ENCODE peak calls at places on chromosomes 13 and 19, in nine cellular contexts. One of them, this sample, is unnamed.

GRCh38 chr19:49876422-49877019 is 634 bp downstream of the AKT1S1 start:
- DNase-seq in esophagus muscularis mucosa: peak
- DNase-seq in renal cortical epithelial cell: peak
- DNase-seq in brain microvascular endothelial cell: peak
- DNase-seq in germinal center: peak
- DNase-seq in breast epithelium: peak
- DNase-seq in suprapubic skin: peak
- DNase-seq in islet precursor cell: peak
- DNase-seq in activated naive CD8-positive, alpha-beta T cell treated with anti-CD3 and anti-CD28 coated beads for 36 hours: peak
- DNase-seq in this sample: peak

GRCh38 chr19:35346193-35347052 is 1.3 kb upstream of the FFAR1 start:
- DNase-seq in suprapubic skin: peak
- DNase-seq in renal cortical epithelial cell: no peak
- DNase-seq in activated naive CD8-positive, alpha-beta T cell treated with anti-CD3 and anti-CD28 coated beads for 36 hours: peak
- DNase-seq in germinal center: no peak
- DNase-seq in islet precursor cell: no peak
- DNase-seq in esophagus muscularis mucosa: peak
- DNase-seq in brain microvascular endothelial cell: no peak
- DNase-seq in breast epithelium: peak
- DNase-seq in this sample: no peak

GRCh38 chr13:64007334-64007733 is 2591.7 kb upstream of the PCDH20 start:
- DNase-seq in islet precursor cell: no peak
- DNase-seq in activated naive CD8-positive, alpha-beta T cell treated with anti-CD3 and anti-CD28 coated beads for 36 hours: no peak
- DNase-seq in brain microvascular endothelial cell: no peak
- DNase-seq in renal cortical epithelial cell: no peak
- DNase-seq in breast epithelium: no peak
- DNase-seq in suprapubic skin: no peak
- DNase-seq in germinal center: no peak
- DNase-seq in esophagus muscularis mucosa: no peak
- DNase-seq in this sample: no peak

GRCh38 chr13:106573855-106574254 is 5.9 kb upstream of the ARGLU1 start:
- DNase-seq in activated naive CD8-positive, alpha-beta T cell treated with anti-CD3 and anti-CD28 coated beads for 36 hours: no peak
- DNase-seq in brain microvascular endothelial cell: no peak
- DNase-seq in breast epithelium: no peak
- DNase-seq in islet precursor cell: no peak
- DNase-seq in suprapubic skin: no peak
- DNase-seq in renal cortical epithelial cell: no peak
- DNase-seq in esophagus muscularis mucosa: no peak
- DNase-seq in germinal center: no peak
- DNase-seq in this sample: no peak

GRCh38 chr19:51448011-51448744 is 10.1 kb downstream of the SIGLEC8 start:
- DNase-seq in breast epithelium: no peak
- DNase-seq in activated naive CD8-positive, alpha-beta T cell treated with anti-CD3 and anti-CD28 coated beads for 36 hours: peak
- DNase-seq in islet precursor cell: no peak
- DNase-seq in renal cortical epithelial cell: no peak
- DNase-seq in germinal center: no peak
- DNase-seq in esophagus muscularis mucosa: no peak
- DNase-seq in suprapubic skin: no peak
- DNase-seq in brain microvascular endothelial cell: no peak
- DNase-seq in this sample: no peak

GRCh38 chr13:35723820-35724219 is 247.3 kb upstream of the MAB21L1 start:
- DNase-seq in suprapubic skin: no peak
- DNase-seq in germinal center: no peak
- DNase-seq in activated naive CD8-positive, alpha-beta T cell treated with anti-CD3 and anti-CD28 coated beads for 36 hours: no peak
- DNase-seq in breast epithelium: no peak
- DNase-seq in esophagus muscularis mucosa: no peak
- DNase-seq in renal cortical epithelial cell: no peak
- DNase-seq in islet precursor cell: no peak
- DNase-seq in brain microvascular endothelial cell: peak
- DNase-seq in this sample: no peak

GRCh38 chr19:4575267-4575793 is 15.8 kb upstream of the SEMA6B start:
- DNase-seq in islet precursor cell: peak
- DNase-seq in breast epithelium: no peak
- DNase-seq in activated naive CD8-positive, alpha-beta T cell treated with anti-CD3 and anti-CD28 coated beads for 36 hours: no peak
- DNase-seq in suprapubic skin: no peak
- DNase-seq in brain microvascular endothelial cell: peak
- DNase-seq in esophagus muscularis mucosa: no peak
- DNase-seq in renal cortical epithelial cell: peak
- DNase-seq in germinal center: no peak
- DNase-seq in this sample: peak

GRCh38 chr19:2779121-2779740 is 3.8 kb downstream of the SGTA start:
- DNase-seq in activated naive CD8-positive, alpha-beta T cell treated with anti-CD3 and anti-CD28 coated beads for 36 hours: no peak
- DNase-seq in suprapubic skin: no peak
- DNase-seq in germinal center: no peak
- DNase-seq in islet precursor cell: no peak
- DNase-seq in esophagus muscularis mucosa: no peak
- DNase-seq in breast epithelium: no peak
- DNase-seq in brain microvascular endothelial cell: no peak
- DNase-seq in renal cortical epithelial cell: no peak
- DNase-seq in this sample: no peak

GRCh38 chr13:114111577-114111976 is 20.8 kb downstream of the RASA3 start:
- DNase-seq in germinal center: no peak
- DNase-seq in islet precursor cell: no peak
- DNase-seq in breast epithelium: no peak
- DNase-seq in renal cortical epithelial cell: no peak
- DNase-seq in brain microvascular endothelial cell: no peak
- DNase-seq in esophagus muscularis mucosa: no peak
- DNase-seq in suprapubic skin: no peak
- DNase-seq in activated naive CD8-positive, alpha-beta T cell treated with anti-CD3 and anti-CD28 coated beads for 36 hours: no peak
- DNase-seq in this sample: peak

GRCh38 chr13:80783926-80784325 is 443.0 kb upstream of the SPRY2 start:
- DNase-seq in esophagus muscularis mucosa: no peak
- DNase-seq in renal cortical epithelial cell: peak
- DNase-seq in germinal center: no peak
- DNase-seq in activated naive CD8-positive, alpha-beta T cell treated with anti-CD3 and anti-CD28 coated beads for 36 hours: no peak
- DNase-seq in suprapubic skin: no peak
- DNase-seq in brain microvascular endothelial cell: no peak
- DNase-seq in breast epithelium: no peak
- DNase-seq in islet precursor cell: no peak
- DNase-seq in this sample: no peak

GRCh38 chr19:47446534-47447469 is 24.9 kb downstream of the SLC8A2 start:
- DNase-seq in renal cortical epithelial cell: peak
- DNase-seq in germinal center: no peak
- DNase-seq in suprapubic skin: no peak
- DNase-seq in islet precursor cell: peak
- DNase-seq in brain microvascular endothelial cell: no peak
- DNase-seq in esophagus muscularis mucosa: no peak
- DNase-seq in activated naive CD8-positive, alpha-beta T cell treated with anti-CD3 and anti-CD28 coated beads for 36 hours: peak
- DNase-seq in breast epithelium: no peak
- DNase-seq in this sample: no peak

GRCh38 chr13:110036060-110036459 is 249.7 kb upstream of the IRS2 start:
- DNase-seq in esophagus muscularis mucosa: no peak
- DNase-seq in islet precursor cell: no peak
- DNase-seq in activated naive CD8-positive, alpha-beta T cell treated with anti-CD3 and anti-CD28 coated beads for 36 hours: no peak
- DNase-seq in germinal center: no peak
- DNase-seq in brain microvascular endothelial cell: no peak
- DNase-seq in suprapubic skin: no peak
- DNase-seq in breast epithelium: no peak
- DNase-seq in renal cortical epithelial cell: no peak
- DNase-seq in this sample: no peak

GRCh38 chr19:18751571-18751970 is 39.5 kb downstream of the COMP start:
- DNase-seq in esophagus muscularis mucosa: no peak
- DNase-seq in germinal center: no peak
- DNase-seq in brain microvascular endothelial cell: no peak
- DNase-seq in islet precursor cell: no peak
- DNase-seq in breast epithelium: no peak
- DNase-seq in renal cortical epithelial cell: no peak
- DNase-seq in suprapubic skin: no peak
- DNase-seq in activated naive CD8-positive, alpha-beta T cell treated with anti-CD3 and anti-CD28 coated beads for 36 hours: no peak
- DNase-seq in this sample: no peak

GRCh38 chr13:41200126-41200525 is 5.8 kb upstream of the KBTBD7 start:
- DNase-seq in renal cortical epithelial cell: no peak
- DNase-seq in activated naive CD8-positive, alpha-beta T cell treated with anti-CD3 and anti-CD28 coated beads for 36 hours: no peak
- DNase-seq in germinal center: no peak
- DNase-seq in islet precursor cell: no peak
- DNase-seq in esophagus muscularis mucosa: no peak
- DNase-seq in brain microvascular endothelial cell: no peak
- DNase-seq in breast epithelium: no peak
- DNase-seq in suprapubic skin: no peak
- DNase-seq in this sample: no peak

GRCh38 chr13:24282256-24282655 is 27.1 kb upstream of the C1QTNF9 start:
- DNase-seq in activated naive CD8-positive, alpha-beta T cell treated with anti-CD3 and anti-CD28 coated beads for 36 hours: no peak
- DNase-seq in renal cortical epithelial cell: no peak
- DNase-seq in suprapubic skin: no peak
- DNase-seq in germinal center: no peak
- DNase-seq in breast epithelium: no peak
- DNase-seq in brain microvascular endothelial cell: no peak
- DNase-seq in esophagus muscularis mucosa: no peak
- DNase-seq in islet precursor cell: no peak
- DNase-seq in this sample: no peak

GRCh38 chr13:98252931-98253470 is 75.9 kb upstream of the RNF113B start:
- DNase-seq in islet precursor cell: peak
- DNase-seq in esophagus muscularis mucosa: no peak
- DNase-seq in activated naive CD8-positive, alpha-beta T cell treated with anti-CD3 and anti-CD28 coated beads for 36 hours: no peak
- DNase-seq in brain microvascular endothelial cell: peak
- DNase-seq in suprapubic skin: no peak
- DNase-seq in germinal center: no peak
- DNase-seq in breast epithelium: no peak
- DNase-seq in renal cortical epithelial cell: peak
- DNase-seq in this sample: peak

GRCh38 chr19:14391156-14391821 is 10.0 kb downstream of the ADGRE5 start:
- DNase-seq in germinal center: no peak
- DNase-seq in esophagus muscularis mucosa: no peak
- DNase-seq in islet precursor cell: no peak
- DNase-seq in suprapubic skin: no peak
- DNase-seq in brain microvascular endothelial cell: no peak
- DNase-seq in breast epithelium: no peak
- DNase-seq in activated naive CD8-positive, alpha-beta T cell treated with anti-CD3 and anti-CD28 coated beads for 36 hours: no peak
- DNase-seq in renal cortical epithelial cell: no peak
- DNase-seq in this sample: no peak

GRCh38 chr13:112729408-112729807 is 39.6 kb downstream of the ATP11A start:
- DNase-seq in germinal center: no peak
- DNase-seq in islet precursor cell: peak
- DNase-seq in brain microvascular endothelial cell: no peak
- DNase-seq in suprapubic skin: no peak
- DNase-seq in renal cortical epithelial cell: no peak
- DNase-seq in breast epithelium: no peak
- DNase-seq in esophagus muscularis mucosa: no peak
- DNase-seq in activated naive CD8-positive, alpha-beta T cell treated with anti-CD3 and anti-CD28 coated beads for 36 hours: no peak
- DNase-seq in this sample: no peak

GRCh38 chr19:16627194-16627927 is 643 bp downstream of the MED26 start:
- DNase-seq in activated naive CD8-positive, alpha-beta T cell treated with anti-CD3 and anti-CD28 coated beads for 36 hours: peak
- DNase-seq in renal cortical epithelial cell: no peak
- DNase-seq in brain microvascular endothelial cell: no peak
- DNase-seq in breast epithelium: no peak
- DNase-seq in islet precursor cell: no peak
- DNase-seq in esophagus muscularis mucosa: no peak
- DNase-seq in suprapubic skin: no peak
- DNase-seq in germinal center: peak
- DNase-seq in this sample: no peak

GRCh38 chr19:2993579-2993978 is 16.2 kb downstream of the TLE6 start:
- DNase-seq in islet precursor cell: no peak
- DNase-seq in brain microvascular endothelial cell: no peak
- DNase-seq in renal cortical epithelial cell: no peak
- DNase-seq in activated naive CD8-positive, alpha-beta T cell treated with anti-CD3 and anti-CD28 coated beads for 36 hours: no peak
- DNase-seq in breast epithelium: no peak
- DNase-seq in esophagus muscularis mucosa: no peak
- DNase-seq in suprapubic skin: no peak
- DNase-seq in germinal center: no peak
- DNase-seq in this sample: no peak

GRCh38 chr13:31048521-31048920 is 113.2 kb downstream of the HSPH1 start:
- DNase-seq in brain microvascular endothelial cell: no peak
- DNase-seq in esophagus muscularis mucosa: no peak
- DNase-seq in islet precursor cell: peak
- DNase-seq in germinal center: no peak
- DNase-seq in renal cortical epithelial cell: peak
- DNase-seq in suprapubic skin: peak
- DNase-seq in activated naive CD8-positive, alpha-beta T cell treated with anti-CD3 and anti-CD28 coated beads for 36 hours: no peak
- DNase-seq in breast epithelium: no peak
- DNase-seq in this sample: no peak

GRCh38 chr19:29519931-29520330 is 5.9 kb upstream of the VSTM2B start:
- DNase-seq in germinal center: no peak
- DNase-seq in activated naive CD8-positive, alpha-beta T cell treated with anti-CD3 and anti-CD28 coated beads for 36 hours: no peak
- DNase-seq in islet precursor cell: no peak
- DNase-seq in suprapubic skin: no peak
- DNase-seq in esophagus muscularis mucosa: no peak
- DNase-seq in renal cortical epithelial cell: no peak
- DNase-seq in breast epithelium: no peak
- DNase-seq in brain microvascular endothelial cell: no peak
- DNase-seq in this sample: no peak

GRCh38 chr19:29381353-29382203 is 144.2 kb upstream of the VSTM2B start:
- DNase-seq in renal cortical epithelial cell: no peak
- DNase-seq in germinal center: no peak
- DNase-seq in activated naive CD8-positive, alpha-beta T cell treated with anti-CD3 and anti-CD28 coated beads for 36 hours: no peak
- DNase-seq in breast epithelium: peak
- DNase-seq in islet precursor cell: peak
- DNase-seq in suprapubic skin: peak
- DNase-seq in brain microvascular endothelial cell: no peak
- DNase-seq in esophagus muscularis mucosa: peak
- DNase-seq in this sample: no peak